ENCODE peak calls at places on chromosomes 4 and X, in eight cellular contexts. E is GM23248, C is neural progenitor cell, V is MM.1S, O is HCT116, S is SK-N-SH, P is OCI-LY7, T is GM23338. B is an unnamed sample. For H3K4me1, the result is how much of the 10 kb centered on the place peaks cover.

GRCh38 chrX:46588263-46588662 is 14.7 kb downstream of the CHST7 start:
- DNase-seq in E (peak), C (no peak), V (no peak), O (no peak), S (no peak), P (peak), T (peak), B (no peak)

GRCh38 chr4:150699599-150699998 is 117.6 kb downstream of the MAB21L2 start:
- DNase-seq in E (peak), C (no peak), V (no peak), O (no peak), S (no peak), P (no peak), T (no peak), B (no peak)

GRCh38 chr4:95889662-95890061 is 49.8 kb downstream of the PDHA2 start:
- DNase-seq in E (no peak), C (peak), V (no peak), O (no peak), S (no peak), P (no peak), T (peak), B (peak)

GRCh38 chr4:6272863-6273660 is 3.4 kb downstream of the WFS1 start:
- DNase-seq in E (peak), C (no peak), V (no peak), O (no peak), S (peak), P (no peak), T (no peak), B (peak)

GRCh38 chr4:13537832-13538177 is 6.5 kb downstream of the NKX3-2 start:
- DNase-seq in E (no peak), C (no peak), V (no peak), O (no peak), S (peak), P (no peak), T (peak), B (no peak)

GRCh38 chr4:136457577-136457976 is 1074.7 kb downstream of the PCDH18 start:
- DNase-seq in E (no peak), C (no peak), V (no peak), O (no peak), S (no peak), P (no peak), T (no peak), B (no peak)

GRCh38 chr4:17448689-17449088 is 63.2 kb downstream of the QDPR start:
- DNase-seq in E (peak), C (no peak), V (peak), O (no peak), S (no peak), P (no peak), T (no peak), B (no peak)

GRCh38 chrX:37958493-37959211 is 47.7 kb upstream of the SYTL5 start:
- DNase-seq in E (peak), C (no peak), V (no peak), O (no peak), S (no peak), P (no peak), T (no peak), B (peak)

GRCh38 chr4:74327751-74328150 is 19.5 kb downstream of the EPGN start:
- DNase-seq in E (peak), C (no peak), V (no peak), O (no peak), S (no peak), P (no peak), T (no peak), B (no peak)

GRCh38 chr4:151324449-151325319 is 721 bp downstream of the SH3D19 start:
- DNase-seq in E (peak), C (peak), V (no peak), O (peak), S (peak), P (no peak), T (peak), B (peak)

GRCh38 chrX:129115104-129115503 is 408.2 kb downstream of the SMARCA1 start:
- DNase-seq in E (peak), C (peak), V (peak), O (peak), S (peak), P (peak), T (peak), B (peak)

GRCh38 chr4:140149851-140150635 is 3.9 kb downstream of the MAML3 start:
- DNase-seq in E (peak), C (peak), V (peak), O (peak), S (peak), P (peak), T (peak), B (peak)

GRCh38 chr4:5710065-5710961 is 688 bp upstream of the EVC start:
- DNase-seq in E (peak), C (peak), V (peak), O (no peak), S (peak), P (no peak), T (peak), B (peak)

GRCh38 chr4:41639291-41639690 is 101.3 kb downstream of the LIMCH1 start:
- DNase-seq in E (no peak), C (no peak), V (no peak), O (no peak), S (no peak), P (no peak), T (no peak), B (no peak)

GRCh38 chrX:8037593-8038348 is 110.6 kb upstream of the PNPLA4 start:
- DNase-seq in E (no peak), C (no peak), V (peak), O (no peak), S (no peak), P (no peak), T (peak), B (no peak)

GRCh38 chrX:17635231-17635630 is 102.1 kb upstream of the SCML1 start:
- DNase-seq in E (no peak), C (peak), V (no peak), O (no peak), S (no peak), P (no peak), T (peak), B (peak)

GRCh38 chrX:54447461-54447860 is 7.3 kb downstream of the TSR2 start:
- DNase-seq in E (peak), C (peak), V (no peak), O (no peak), S (no peak), P (no peak), T (peak), B (peak)

GRCh38 chr4:54941994-54942552 is 183.3 kb downstream of the KDR start:
- DNase-seq in E (no peak), C (peak), V (no peak), O (no peak), S (no peak), P (peak), T (no peak), B (no peak)

GRCh38 chr4:87919951-87920350 is 55.6 kb upstream of the SPP1 start:
- DNase-seq in E (no peak), C (no peak), V (no peak), O (no peak), S (no peak), P (no peak), T (no peak), B (no peak)

GRCh38 chr4:87915621-87916020 is 59.9 kb upstream of the SPP1 start:
- DNase-seq in E (no peak), C (no peak), V (no peak), O (no peak), S (no peak), P (no peak), T (no peak), B (no peak)

GRCh38 chr4:87916636-87917035 is 58.9 kb upstream of the SPP1 start:
- DNase-seq in E (no peak), C (no peak), V (no peak), O (no peak), S (no peak), P (no peak), T (no peak), B (no peak)

GRCh38 chr4:87918314-87919058 is 57.0 kb upstream of the SPP1 start:
- DNase-seq in E (no peak), C (no peak), V (no peak), O (no peak), S (no peak), P (no peak), T (peak), B (no peak)

GRCh38 chr4:87920478-87920877 is 55.0 kb upstream of the SPP1 start:
- DNase-seq in E (no peak), C (no peak), V (no peak), O (no peak), S (no peak), P (no peak), T (peak), B (no peak)
- TF ChIP-seq EZH2phosphoT487 in E (no peak), C (no peak), V (no peak), O (no peak), S (no peak), P (no peak), T (no peak), B (no peak)

GRCh38 chrX:49070988-49071387 is 2.8 kb downstream of the PRAF2 start:
- DNase-seq in E (no peak), C (no peak), V (no peak), O (no peak), S (no peak), P (no peak), T (no peak), B (no peak)
- H3K4me2 ChIP-seq in E (no peak), C (no peak), V (no peak), O (no peak), S (no peak), P (no peak), T (no peak), B (no peak)

DNA sequence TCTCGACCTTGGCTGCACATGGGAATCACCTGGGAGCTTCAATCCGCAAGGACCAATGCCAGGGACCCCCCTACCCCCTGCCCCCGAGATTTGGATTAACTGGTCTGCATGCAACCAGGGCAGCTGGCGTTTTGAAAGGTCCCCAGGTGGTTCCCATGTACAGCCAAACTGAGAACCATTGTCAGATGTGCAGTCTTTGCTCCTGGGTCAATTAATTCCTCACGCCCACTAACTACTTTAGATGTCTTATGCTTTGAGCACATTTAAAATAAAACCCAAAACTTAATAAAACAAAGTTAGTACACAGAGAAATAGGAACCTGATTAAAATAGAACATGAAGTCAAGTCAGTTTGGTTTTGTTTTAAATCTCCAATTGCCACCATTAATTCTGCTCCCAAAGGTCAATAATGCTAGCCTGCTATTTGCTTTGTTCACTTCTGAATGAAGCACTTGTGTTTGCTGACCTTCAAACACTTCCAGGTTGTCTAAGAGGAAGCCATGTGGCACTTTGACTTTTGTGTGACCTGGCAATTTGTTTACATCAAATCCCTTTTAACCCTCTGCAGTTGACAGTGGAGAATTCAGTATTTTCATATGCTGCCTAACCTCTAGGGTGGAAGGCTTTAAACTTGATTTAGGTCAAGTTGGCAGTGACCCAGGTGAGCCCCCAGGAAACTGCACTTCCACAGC is 27.2 kb upstream of the TMSB4X start:
- DNase-seq in E (no peak), C (no peak), V (no peak), O (no peak), S (no peak), P (no peak), T (no peak), B (no peak)
- H3K4me1 ChIP-seq in E (under half), C (under half), V (under half), O (under half), S (under half), P (half or more), T (under half), B (under half)

GRCh38 chrX:80876877-80877276 is 67.2 kb upstream of the BRWD3 start:
- DNase-seq in E (peak), C (peak), V (peak), O (peak), S (peak), P (peak), T (peak), B (peak)
- TF ChIP-seq EZH2phosphoT487 in E (no peak), C (no peak), V (no peak), O (no peak), S (no peak), P (no peak), T (no peak), B (no peak)

GRCh38 chr4:2804449-2804972 is 11.6 kb downstream of the SH3BP2 start:
- DNase-seq in E (no peak), C (no peak), V (no peak), O (no peak), S (no peak), P (no peak), T (no peak), B (no peak)
- H3K4me2 ChIP-seq in E (no peak), C (no peak), V (no peak), O (no peak), S (no peak), P (no peak), T (no peak), B (no peak)